ENCODE peak calls at places on chromosomes 2 and 18, in four cellular contexts. T is tibial nerve, P is ovary, C is sigmoid colon. W is an unnamed sample.

GRCh38 chr2:209380278-209380677 is 43.6 kb upstream of the MAP2 start:
- DNase-seq in T (no peak), P (no peak), C (no peak), W (no peak)

GRCh38 chr2:237966250-237966564 is 607 bp upstream of the UBE2F start:
- DNase-seq in T (no peak), P (no peak), C (no peak), W (no peak)

GRCh38 chr2:234795272-234795920 is 156.4 kb upstream of the SH3BP4 start:
- DNase-seq in T (no peak), P (no peak), C (no peak), W (no peak)

GRCh38 chr18:74947875-74948274 is 261.1 kb downstream of the PTGR3 start:
- DNase-seq in T (no peak), P (no peak), C (no peak), W (no peak)

GRCh38 chr18:25229858-25230257 is 122.1 kb downstream of the ZNF521 start:
- DNase-seq in T (no peak), P (no peak), C (no peak), W (no peak)

GRCh38 chr2:108916397-108917077 is 72.5 kb downstream of the EDAR start:
- DNase-seq in T (no peak), P (no peak), C (peak), W (no peak)

GRCh38 chr2:218878941-218879761 is 1.5 kb upstream of the WNT10A start:
- DNase-seq in T (no peak), P (no peak), C (no peak), W (no peak)

GRCh38 chr18:78875998-78876650 is 103.5 kb upstream of the SALL3 start:
- DNase-seq in T (no peak), P (no peak), C (no peak), W (no peak)

GRCh38 chr2:80531319-80531718 is 226.8 kb upstream of the LRRTM1 start:
- DNase-seq in T (no peak), P (no peak), C (no peak), W (no peak)

GRCh38 chr2:111049792-111050640 is 70.7 kb upstream of the BCL2L11 start:
- DNase-seq in T (no peak), P (no peak), C (no peak), W (no peak)

GRCh38 chr2:35522434-35522833 is 833.1 kb upstream of the CRIM1 start:
- DNase-seq in T (no peak), P (no peak), C (no peak), W (no peak)

GRCh38 chr18:3379685-3380084 is 70.3 kb upstream of the TGIF1 start:
- DNase-seq in T (no peak), P (no peak), C (no peak), W (no peak)

GRCh38 chr2:27808984-27809383 is 37.5 kb downstream of the MRPL33 start:
- DNase-seq in T (no peak), P (no peak), C (no peak), W (no peak)

GRCh38 chr2:200788129-200788718 is 23.5 kb upstream of the BZW1 start:
- DNase-seq in T (no peak), P (no peak), C (no peak), W (no peak)

GRCh38 chr2:167814881-167815718 is 432.3 kb downstream of the STK39 start:
- DNase-seq in T (no peak), P (no peak), C (no peak), W (no peak)

GRCh38 chr18:371616-371998 is 103.8 kb upstream of the THOC1 start:
- DNase-seq in T (no peak), P (no peak), C (no peak), W (no peak)

GRCh38 chr18:9803698-9804516 is 81.9 kb upstream of the TXNDC2 start:
- DNase-seq in T (no peak), P (no peak), C (peak), W (no peak)

GRCh38 chr2:220969348-220969747 is 602.8 kb downstream of the EPHA4 start:
- DNase-seq in T (no peak), P (no peak), C (no peak), W (no peak)

GRCh38 chr2:41381701-41382100 is 666.1 kb upstream of the PKDCC start:
- DNase-seq in T (no peak), P (no peak), C (no peak), W (no peak)

GRCh38 chr2:190791347-190791982 is 89.2 kb upstream of the GLS start:
- DNase-seq in T (no peak), P (peak), C (no peak), W (no peak)

GRCh38 chr2:224109710-224110109 is 70.6 kb upstream of the SERPINE2 start:
- DNase-seq in T (no peak), P (no peak), C (no peak), W (no peak)

GRCh38 chr2:63785096-63785495 is 56.6 kb upstream of the UGP2 start:
- DNase-seq in T (no peak), P (no peak), C (no peak), W (no peak)

GRCh38 chr2:143649226-143649625 is 520.0 kb downstream of the ARHGAP15 start:
- DNase-seq in T (no peak), P (no peak), C (no peak), W (no peak)

GRCh38 chr2:20156826-20157605 is 67.9 kb downstream of the SDC1 start:
- DNase-seq in T (no peak), P (no peak), C (no peak), W (no peak)

GRCh38 chr18:80196528-80197320 is 50.6 kb downstream of the PARD6G start:
- DNase-seq in T (no peak), P (peak), C (peak), W (no peak)

GRCh38 chr2:1744446-1745170 is at the start of gene PXDN:
- DNase-seq in T (no peak), P (peak), C (peak), W (no peak)

GRCh38 chr18:21701621-21702020 is 3.0 kb downstream of the ABHD3 start:
- DNase-seq in T (no peak), P (no peak), C (no peak), W (no peak)

GRCh38 chr2:157413342-157414035 is 30.4 kb downstream of the CYTIP start:
- DNase-seq in T (no peak), P (no peak), C (no peak), W (no peak)

GRCh38 chr2:172931923-172932520 is 143.6 kb upstream of the MAP3K20 start:
- DNase-seq in T (peak), P (peak), C (peak), W (peak)

GRCh38 chr2:229087843-229088520 is 183.1 kb downstream of the PID1 start:
- DNase-seq in T (no peak), P (no peak), C (no peak), W (no peak)

GRCh38 chr2:24076849-24077534 is 866 bp upstream of the SF3B6 start:
- DNase-seq in T (no peak), P (no peak), C (no peak), W (no peak)

GRCh38 chr18:26429535-26429934 is 118.8 kb downstream of the KCTD1 start:
- DNase-seq in T (no peak), P (no peak), C (peak), W (peak)

GRCh38 chr2:43509886-43510285 is 86.0 kb downstream of the THADA start:
- DNase-seq in T (no peak), P (no peak), C (no peak), W (no peak)

GRCh38 chr2:133712369-133712768 is 144.1 kb upstream of the NCKAP5 start:
- DNase-seq in T (no peak), P (no peak), C (no peak), W (no peak)

GRCh38 chr2:133711226-133711625 is 143.0 kb upstream of the NCKAP5 start:
- DNase-seq in T (no peak), P (no peak), C (no peak), W (no peak)

GRCh38 chr2:133710613-133711012 is 142.3 kb upstream of the NCKAP5 start:
- DNase-seq in T (no peak), P (no peak), C (no peak), W (no peak)

GRCh38 chr2:133713049-133713580 is 144.9 kb upstream of the NCKAP5 start:
- DNase-seq in T (no peak), P (no peak), C (no peak), W (no peak)

GRCh38 chr2:133711806-133712205 is 143.5 kb upstream of the NCKAP5 start:
- DNase-seq in T (no peak), P (no peak), C (no peak), W (no peak)
- H3K27ac ChIP-seq in T (no peak), P (no peak), C (no peak), W (no peak)

GRCh38 chr18:72692595-72692994 is 148.5 kb upstream of the CBLN2 start:
- DNase-seq in T (no peak), P (no peak), C (no peak), W (no peak)
- H3K4me3 ChIP-seq in T (no peak), P (no peak), C (no peak), W (no peak)

GRCh38 chr2:106868199-106868598 is 17.8 kb downstream of the ST6GAL2 start:
- DNase-seq in T (no peak), P (no peak), C (no peak), W (no peak)
- TF ChIP-seq CTCF in T (no peak), P (no peak), C (no peak), W (peak)

GRCh38 chr2:10537522-10538195 is 89.5 kb upstream of the ODC1 start:
- DNase-seq in T (no peak), P (no peak), C (peak), W (no peak)

GRCh38 chr2:10536569-10537133 is 88.5 kb upstream of the ODC1 start:
- DNase-seq in T (no peak), P (no peak), C (peak), W (no peak)

GRCh38 chr2:10541081-10541480 is 93.0 kb upstream of the ODC1 start:
- DNase-seq in T (no peak), P (no peak), C (no peak), W (no peak)

GRCh38 chr2:10535703-10536102 is 87.6 kb upstream of the ODC1 start:
- DNase-seq in T (no peak), P (no peak), C (peak), W (no peak)

GRCh38 chr2:10538224-10538894 is 90.2 kb upstream of the ODC1 start:
- DNase-seq in T (no peak), P (no peak), C (no peak), W (no peak)
- H3K27ac ChIP-seq in T (no peak), P (no peak), C (no peak), W (no peak)

DNA sequence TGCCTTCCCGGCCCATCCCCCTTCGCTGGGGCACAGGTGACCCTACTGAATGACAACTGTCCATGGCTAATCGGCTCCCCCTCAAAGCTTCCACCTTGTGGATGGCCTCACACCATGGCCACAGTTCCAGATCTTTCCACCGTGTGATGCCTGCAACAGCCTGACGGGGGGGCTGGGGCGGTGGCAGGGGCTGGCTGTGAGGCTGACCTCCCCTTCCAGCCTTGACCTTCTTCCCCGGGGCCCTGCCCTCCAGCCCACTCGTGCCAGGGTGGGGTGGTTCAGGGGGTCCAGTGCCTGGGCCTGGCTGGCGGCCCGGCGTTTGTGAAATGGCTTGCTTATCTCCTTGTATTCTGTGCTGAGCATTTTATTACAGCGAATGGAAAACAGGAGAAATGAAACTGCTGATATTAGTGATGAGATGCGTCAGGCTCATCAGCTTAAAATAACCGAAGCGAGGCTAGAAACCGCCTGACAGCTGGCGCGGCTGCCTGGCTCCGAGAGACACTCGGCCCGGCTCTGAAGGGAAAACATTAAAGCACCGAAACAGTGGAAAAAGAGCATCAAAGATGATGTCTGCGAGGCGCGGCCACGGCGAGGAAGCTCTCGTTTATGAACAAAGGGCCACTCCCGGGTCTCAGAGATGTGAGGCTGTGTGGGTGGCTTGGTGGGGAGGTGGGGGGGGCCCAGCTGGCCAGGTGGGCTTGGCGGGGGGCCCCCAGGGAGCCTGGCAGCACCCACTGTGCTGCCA is 916 bp upstream of the PDCD1 start:
- DNase-seq in T (peak), P (peak), C (peak), W (no peak)
- H3K4me3 ChIP-seq in T (peak), P (peak), C (no peak), W (peak)

GRCh38 chr2:179910735-179911113 is 49.3 kb upstream of the ZNF385B start:
- DNase-seq in T (no peak), P (no peak), C (no peak), W (no peak)
- TF ChIP-seq CTCF in T (no peak), P (no peak), C (no peak), W (no peak)

GRCh38 chr18:33746261-33746660 is 168.2 kb downstream of the ASXL3 start:
- DNase-seq in T (no peak), P (no peak), C (no peak), W (no peak)

GRCh38 chr18:33751613-33752221 is 173.7 kb downstream of the ASXL3 start:
- DNase-seq in T (no peak), P (no peak), C (no peak), W (no peak)

GRCh38 chr18:33745396-33745795 is 167.4 kb downstream of the ASXL3 start:
- DNase-seq in T (no peak), P (no peak), C (peak), W (no peak)

GRCh38 chr18:33744032-33744697 is 166.1 kb downstream of the ASXL3 start:
- DNase-seq in T (no peak), P (no peak), C (no peak), W (no peak)

GRCh38 chr18:33749831-33750230 is 171.8 kb downstream of the ASXL3 start:
- DNase-seq in T (no peak), P (no peak), C (peak), W (no peak)
- H3K27ac ChIP-seq in T (no peak), P (no peak), C (no peak), W (no peak)

GRCh38 chr2:171334946-171335345 is 98.8 kb downstream of the METTL8 start:
- DNase-seq in T (no peak), P (no peak), C (no peak), W (no peak)

GRCh38 chr2:171325886-171326585 is 107.8 kb downstream of the METTL8 start:
- DNase-seq in T (no peak), P (no peak), C (no peak), W (no peak)

GRCh38 chr2:171334171-171334570 is 99.6 kb downstream of the METTL8 start:
- DNase-seq in T (no peak), P (no peak), C (no peak), W (no peak)

GRCh38 chr2:171327043-171327496 is 106.7 kb downstream of the METTL8 start:
- DNase-seq in T (no peak), P (no peak), C (no peak), W (no peak)

DNA sequence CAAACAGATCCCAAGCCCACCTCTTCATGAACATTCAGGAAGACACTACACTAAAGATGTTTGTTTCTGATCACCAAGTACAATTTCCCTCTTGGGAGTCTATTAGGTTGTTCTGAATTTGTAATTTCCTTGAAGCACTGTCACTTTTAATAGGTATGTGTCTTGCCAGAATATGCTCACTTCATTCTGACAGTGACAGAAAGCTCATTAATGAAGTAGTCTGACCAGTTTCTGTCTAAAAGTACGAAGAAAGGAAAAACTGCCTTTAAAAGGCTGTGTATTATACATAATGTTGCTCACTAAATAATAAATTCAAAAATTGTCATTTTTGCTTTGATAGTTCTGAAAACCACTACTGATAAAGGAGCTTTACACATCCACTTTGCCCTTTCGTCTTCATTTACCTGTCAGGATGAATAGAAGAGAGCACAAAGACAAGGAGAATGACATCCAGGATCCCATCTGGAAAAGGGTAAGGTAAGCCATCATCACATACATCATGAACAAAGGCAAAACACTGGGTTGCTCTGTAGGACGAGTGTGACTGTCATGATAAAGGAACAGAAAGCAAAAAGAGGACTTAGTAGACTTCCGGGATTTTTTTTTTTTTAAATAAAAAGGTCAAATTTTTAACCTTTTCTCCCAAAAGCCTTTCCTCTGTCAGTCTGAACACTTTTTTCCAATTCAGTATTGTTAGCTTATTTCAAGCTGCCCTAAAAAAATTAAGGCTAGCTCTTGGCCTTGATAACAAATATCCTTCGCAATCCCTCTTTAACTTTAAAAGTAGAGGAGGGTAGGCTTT is 103.4 kb downstream of the METTL8 start:
- DNase-seq in T (no peak), P (no peak), C (no peak), W (no peak)
- H3K4me3 ChIP-seq in T (no peak), P (no peak), C (no peak), W (no peak)

GRCh38 chr18:12422936-12423335 is 15.2 kb downstream of the PRELID3A start:
- DNase-seq in T (no peak), P (no peak), C (no peak), W (no peak)
- TF ChIP-seq CTCF in T (no peak), P (no peak), C (no peak), W (no peak)

GRCh38 chr18:58871514-58872490 is 7.1 kb downstream of the ZNF532 start:
- DNase-seq in T (no peak), P (no peak), C (peak), W (no peak)
- H3K27ac ChIP-seq in T (no peak), P (no peak), C (peak), W (peak)

W was measured in AG04450.